ENCODE peak calls at places on chromosomes 13 and 19, in six cellular contexts. W is psoas muscle, N is PC-3, T is ovary, F is hepatocyte, H is astrocyte of the spinal cord. O is an unnamed sample.

GRCh38 chr19:15291089-15291488 is 41.2 kb downstream of the BRD4 start:
- DNase-seq in F (no peak), H (peak; percentile 70), N (no peak), T (no peak), W (no peak), O (no peak)

GRCh38 chr19:6056282-6056741 is 54.0 kb downstream of the RFX2 start:
- DNase-seq in N (no peak), F (peak; percentile 58), T (no peak), W (no peak), H (no peak), O (no peak)

GRCh38 chr13:40549500-40550094 is 116.8 kb downstream of the FOXO1 start:
- DNase-seq in F (no peak), W (peak; percentile 77), T (no peak), H (peak; percentile 30), N (no peak), O (peak; percentile 28)

GRCh38 chr13:84032116-84032515 is 149.8 kb upstream of the SLITRK1 start:
- DNase-seq in T (no peak), N (peak; percentile 23), F (no peak), H (peak; percentile 14), W (no peak), O (no peak)

GRCh38 chr13:34435338-34435737 is 506.7 kb upstream of the NBEA start:
- DNase-seq in H (peak; percentile 29), N (peak; percentile 52), F (no peak), T (no peak), W (no peak), O (peak; percentile 32)

GRCh38 chr13:104586010-104586746 is 1520.0 kb upstream of the SLC10A2 start:
- DNase-seq in H (peak; percentile 85), T (no peak), F (peak; percentile 24), N (peak; percentile 73), W (no peak), O (peak; percentile 89)

GRCh38 chr19:6393982-6394412 is 1.0 kb upstream of the GTF2F1 start:
- DNase-seq in H (no peak), T (no peak), F (no peak), W (no peak), N (no peak), O (no peak)

GRCh38 chr13:113474179-113474578 is 16.3 kb downstream of the DCUN1D2 start:
- DNase-seq in T (no peak), F (no peak), H (no peak), N (no peak), W (no peak), O (peak; percentile 91)

GRCh38 chr13:37870895-37871550 is 1.5 kb upstream of the TRPC4 start:
- DNase-seq in H (peak; percentile 88), F (no peak), N (peak; percentile 12), T (no peak), W (no peak), O (peak; percentile 77)

GRCh38 chr13:113555141-113555540 is 29.4 kb upstream of the TFDP1 start:
- DNase-seq in W (peak; percentile 8), T (no peak), H (no peak), N (no peak), F (no peak), O (no peak)

GRCh38 chr19:50803633-50804419 is 13.6 kb downstream of the ACP4 start:
- DNase-seq in N (peak; percentile 33), W (no peak), F (peak; percentile 53), T (no peak), H (no peak), O (no peak)

GRCh38 chr13:36096411-36097184 is 34.6 kb downstream of the DCLK1 start:
- DNase-seq in N (no peak), T (no peak), H (no peak), W (no peak), F (peak; percentile 11), O (peak; percentile 68)

GRCh38 chr13:45362939-45363338 is 22.0 kb upstream of the TPT1 start:
- DNase-seq in H (no peak), T (no peak), N (no peak), F (no peak), W (no peak), O (no peak)

GRCh38 chr13:52599037-52599852 is 43.0 kb upstream of the HNRNPA1L2 start:
- DNase-seq in H (peak; percentile 82), F (no peak), T (no peak), W (no peak), N (no peak), O (peak; percentile 79)

GRCh38 chr13:79457948-79458347 is 23.0 kb upstream of the NDFIP2 start:
- DNase-seq in H (peak; percentile 64), F (peak; percentile 9), N (peak; percentile 48), W (no peak), T (no peak), O (peak; percentile 86)

GRCh38 chr13:100208002-100208401 is 119.1 kb downstream of the PCCA start:
- DNase-seq in W (no peak), N (no peak), H (no peak), T (no peak), F (no peak), O (no peak)

GRCh38 chr19:32558607-32559228 is 22.3 kb upstream of the PDCD5 start:
- DNase-seq in T (no peak), H (no peak), F (no peak), N (no peak), W (no peak), O (no peak)

GRCh38 chr19:30096596-30097370 is 154.7 kb downstream of the URI1 start:
- DNase-seq in H (no peak), N (no peak), W (peak; percentile 36), F (no peak), T (no peak), O (no peak)

GRCh38 chr19:15540435-15540834 is 32.1 kb downstream of the CYP4F22 start:
- DNase-seq in F (no peak), N (no peak), T (no peak), H (no peak), W (no peak), O (no peak)

GRCh38 chr19:19594371-19594770 is 24.1 kb downstream of the PBX4 start:
- DNase-seq in T (no peak), N (no peak), F (no peak), W (no peak), H (no peak), O (no peak)

GRCh38 chr19:6610934-6611370 is 20.0 kb upstream of the CD70 start:
- DNase-seq in N (peak; percentile 98), T (no peak), F (no peak), H (peak; percentile 92), W (no peak), O (peak; percentile 72)

GRCh38 chr19:3368441-3368795 is 2.0 kb downstream of the NFIC start:
- DNase-seq in W (peak; percentile 53), F (no peak), T (peak; percentile 41), N (no peak), H (no peak), O (no peak)

GRCh38 chr19:3370728-3371591 is 4.6 kb downstream of the NFIC start:
- DNase-seq in H (no peak), F (no peak), N (no peak), T (peak; percentile 42), W (peak; percentile 56), O (no peak)

GRCh38 chr19:3368848-3369336 is 2.5 kb downstream of the NFIC start:
- DNase-seq in F (no peak), H (peak; percentile 45), T (no peak), W (no peak), N (no peak), O (peak; percentile 58)

GRCh38 chr19:3370214-3370720 is 3.9 kb downstream of the NFIC start:
- DNase-seq in F (peak; percentile 49), W (peak; percentile 65), H (no peak), T (peak; percentile 74), N (no peak), O (no peak)

DNA sequence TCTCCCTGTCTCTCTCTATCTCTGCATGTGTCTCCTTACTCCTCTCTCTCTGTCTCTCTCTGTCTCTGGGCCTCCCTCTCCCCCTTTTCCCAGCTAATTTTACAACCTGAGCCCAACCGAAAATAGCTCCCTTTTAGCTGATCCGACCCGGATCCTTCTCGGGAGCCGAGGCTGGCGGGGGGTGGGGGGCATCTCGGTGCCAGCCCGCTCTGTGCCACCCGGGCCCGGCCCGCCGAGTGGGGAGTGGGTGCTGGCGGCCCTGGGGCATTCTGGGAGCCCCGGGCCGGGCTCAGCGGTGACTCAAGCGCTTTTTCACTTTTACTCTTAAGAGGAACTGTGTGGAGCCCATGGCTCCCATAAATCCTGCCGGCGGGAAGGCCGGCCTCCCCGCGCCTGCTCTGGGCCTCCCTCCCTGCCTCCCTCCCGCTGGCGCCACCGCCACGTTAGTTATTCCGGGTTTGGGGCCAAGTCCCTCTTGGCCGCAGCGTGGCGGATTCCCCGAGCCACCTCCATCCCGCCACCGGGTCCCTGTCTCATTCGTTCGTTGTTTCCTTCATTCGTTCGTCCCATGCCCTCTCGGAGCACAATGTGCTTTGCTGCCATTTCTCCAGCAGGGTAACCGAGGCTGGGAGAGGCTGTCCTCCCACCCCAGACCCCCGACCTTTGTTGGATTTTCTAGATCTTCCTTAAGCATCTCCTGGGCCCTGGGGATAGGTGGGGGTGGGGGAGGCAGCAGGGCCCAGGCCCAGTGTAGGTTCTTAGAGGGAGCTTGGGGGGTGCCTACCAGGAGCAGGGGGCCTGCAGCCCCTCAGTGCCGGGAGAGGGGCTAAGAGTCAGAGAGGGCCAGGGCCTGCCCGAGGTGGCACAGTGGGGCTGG is 3.2 kb downstream of the NFIC start:
- DNase-seq in N (peak; percentile 59), W (peak; percentile 88), T (peak; percentile 69), H (peak; percentile 73), F (peak; percentile 76), O (peak; percentile 44)
- TF ChIP-seq CTCF in N (no peak), W (no peak), T (no peak), H (no peak), F (no peak), O (no peak)

DNA sequence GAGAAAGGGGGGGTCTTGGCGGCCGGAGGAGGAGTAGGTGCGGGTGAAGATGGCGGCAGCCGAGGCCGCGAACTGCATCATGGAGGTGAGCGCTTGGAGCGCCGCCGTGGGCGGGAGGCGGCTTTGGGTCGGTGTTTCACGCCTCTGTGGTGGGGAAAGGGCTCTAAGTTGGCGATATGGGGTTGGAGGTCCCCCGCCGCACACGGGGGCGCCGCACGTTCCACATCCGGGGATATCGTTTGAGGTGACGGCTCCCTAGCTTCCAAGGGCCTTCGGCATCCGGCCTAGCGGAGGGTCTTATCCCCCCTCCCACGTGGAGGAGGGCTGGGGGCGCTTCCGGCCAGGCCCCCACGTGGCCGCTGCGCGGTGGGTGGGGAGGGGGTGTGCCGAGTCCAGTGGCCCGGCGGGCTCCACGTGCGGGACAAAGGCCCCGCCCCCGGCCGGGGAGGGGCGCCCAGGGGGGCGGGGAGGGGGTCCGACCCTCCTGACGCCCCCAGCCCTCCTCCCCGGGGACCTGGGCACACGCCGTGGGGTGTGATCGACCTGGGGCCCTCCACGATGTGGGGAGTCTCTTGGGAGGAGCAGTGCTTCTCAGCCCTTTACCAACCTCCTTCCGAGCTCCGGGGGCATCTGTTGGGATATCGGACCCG is at the start of gene PRMT1:
- DNase-seq in T (peak; percentile 77), W (peak; percentile 80), H (no peak), N (peak; percentile 47), F (peak; percentile 75), O (peak; percentile 21)
- TF ChIP-seq CTCF in T (no peak), W (no peak), H (no peak), N (no peak), F (no peak), O (no peak)

DNA sequence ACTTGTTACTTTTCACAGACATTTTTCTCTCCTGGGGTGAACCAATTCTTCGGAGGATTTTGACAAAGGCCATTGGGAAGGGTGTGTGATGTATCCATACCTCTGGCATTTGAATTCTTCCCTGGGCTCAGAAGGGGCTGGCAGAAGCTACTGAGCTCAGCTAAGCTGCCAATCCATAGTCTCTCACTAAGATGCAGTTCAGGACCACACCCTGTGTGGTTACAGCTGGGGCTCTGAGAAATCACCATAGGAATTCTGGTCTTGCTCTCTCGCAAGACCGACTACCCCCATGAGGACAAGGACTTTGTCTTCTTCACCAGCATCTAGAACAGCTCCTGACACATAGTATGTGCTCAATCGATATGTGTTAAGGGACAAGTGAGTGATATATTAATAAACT is 6.0 kb downstream of the C13orf42 start:
- DNase-seq in F (no peak), W (no peak), H (no peak), T (no peak), N (no peak), O (no peak)
- TF ChIP-seq CTCF in F (no peak), W (no peak), H (no peak), T (no peak), N (no peak), O (no peak)

GRCh38 chr19:4342421-4343055 is 824 bp upstream of the MPND start:
- DNase-seq in F (peak; percentile 99), T (peak; percentile 93), H (peak; percentile 100), W (peak; percentile 97), N (peak; percentile 98), O (peak; percentile 100)
- TF ChIP-seq CTCF in F (no peak), T (no peak), H (no peak), W (no peak), N (no peak), O (no peak)

O was measured in fibroblast of pulmonary artery.